ENCODE peak calls at places on chromosome 3, in eight cellular contexts. One of them, this sample, is unnamed. For H3K27me3 and H3K4me1, the result is how much of the 10 kb centered on the place peaks cover.

GRCh38 chr3:35946121-35946856 is 307.0 kb downstream of the ARPP21 start:
- DNase-seq in psoas muscle: no peak
- DNase-seq in IMR-90: peak
- DNase-seq in CD8-positive, alpha-beta T cell: no peak
- DNase-seq in right cardiac atrium: no peak
- DNase-seq in NT2/D1: peak
- DNase-seq in upper lobe of left lung: no peak
- DNase-seq in cardiac muscle cell: peak
- DNase-seq in this sample: no peak

GRCh38 chr3:155393316-155393715 is 99.8 kb upstream of the STRIT1 start:
- DNase-seq in psoas muscle: no peak
- DNase-seq in IMR-90: no peak
- DNase-seq in CD8-positive, alpha-beta T cell: no peak
- DNase-seq in right cardiac atrium: no peak
- DNase-seq in NT2/D1: no peak
- DNase-seq in upper lobe of left lung: no peak
- DNase-seq in cardiac muscle cell: no peak
- DNase-seq in this sample: no peak

GRCh38 chr3:151226088-151226563 is 23.1 kb upstream of the GPR171 start:
- DNase-seq in psoas muscle: no peak
- DNase-seq in IMR-90: peak
- DNase-seq in CD8-positive, alpha-beta T cell: no peak
- DNase-seq in right cardiac atrium: no peak
- DNase-seq in NT2/D1: no peak
- DNase-seq in upper lobe of left lung: no peak
- DNase-seq in cardiac muscle cell: no peak
- DNase-seq in this sample: no peak

GRCh38 chr3:140563206-140563605 is 114.7 kb upstream of the TRIM42 start:
- DNase-seq in psoas muscle: no peak
- DNase-seq in IMR-90: no peak
- DNase-seq in CD8-positive, alpha-beta T cell: no peak
- DNase-seq in right cardiac atrium: no peak
- DNase-seq in NT2/D1: no peak
- DNase-seq in upper lobe of left lung: no peak
- DNase-seq in cardiac muscle cell: no peak
- DNase-seq in this sample: no peak

GRCh38 chr3:73530030-73530411 is 94.7 kb downstream of the PDZRN3 start:
- DNase-seq in psoas muscle: no peak
- DNase-seq in IMR-90: peak
- DNase-seq in CD8-positive, alpha-beta T cell: no peak
- DNase-seq in right cardiac atrium: no peak
- DNase-seq in NT2/D1: no peak
- DNase-seq in upper lobe of left lung: no peak
- DNase-seq in cardiac muscle cell: no peak
- DNase-seq in this sample: no peak

GRCh38 chr3:195867631-195868335 is 40.6 kb downstream of the TNK2 start:
- DNase-seq in psoas muscle: peak
- DNase-seq in IMR-90: no peak
- DNase-seq in CD8-positive, alpha-beta T cell: no peak
- DNase-seq in right cardiac atrium: no peak
- DNase-seq in NT2/D1: no peak
- DNase-seq in upper lobe of left lung: peak
- DNase-seq in cardiac muscle cell: no peak
- DNase-seq in this sample: no peak

GRCh38 chr3:99577160-99577559 is 61.2 kb upstream of the COL8A1 start:
- DNase-seq in psoas muscle: no peak
- DNase-seq in IMR-90: peak
- DNase-seq in CD8-positive, alpha-beta T cell: no peak
- DNase-seq in right cardiac atrium: no peak
- DNase-seq in NT2/D1: no peak
- DNase-seq in upper lobe of left lung: no peak
- DNase-seq in cardiac muscle cell: no peak
- DNase-seq in this sample: no peak

GRCh38 chr3:105715372-105715771 is 153.4 kb downstream of the CBLB start:
- DNase-seq in psoas muscle: no peak
- DNase-seq in IMR-90: peak
- DNase-seq in CD8-positive, alpha-beta T cell: no peak
- DNase-seq in right cardiac atrium: no peak
- DNase-seq in NT2/D1: no peak
- DNase-seq in upper lobe of left lung: no peak
- DNase-seq in cardiac muscle cell: no peak
- DNase-seq in this sample: no peak

GRCh38 chr3:189621948-189622603 is 9.1 kb upstream of the TP63 start:
- DNase-seq in psoas muscle: peak
- DNase-seq in IMR-90: no peak
- DNase-seq in CD8-positive, alpha-beta T cell: no peak
- DNase-seq in right cardiac atrium: no peak
- DNase-seq in NT2/D1: no peak
- DNase-seq in upper lobe of left lung: no peak
- DNase-seq in cardiac muscle cell: no peak
- DNase-seq in this sample: no peak

GRCh38 chr3:178602864-178603263 is 66.6 kb downstream of the KCNMB2 start:
- DNase-seq in psoas muscle: no peak
- DNase-seq in IMR-90: no peak
- DNase-seq in CD8-positive, alpha-beta T cell: no peak
- DNase-seq in right cardiac atrium: no peak
- DNase-seq in NT2/D1: no peak
- DNase-seq in upper lobe of left lung: no peak
- DNase-seq in cardiac muscle cell: no peak
- DNase-seq in this sample: no peak

GRCh38 chr3:178603735-178604134 is 67.5 kb downstream of the KCNMB2 start:
- DNase-seq in psoas muscle: no peak
- DNase-seq in IMR-90: no peak
- DNase-seq in CD8-positive, alpha-beta T cell: no peak
- DNase-seq in right cardiac atrium: no peak
- DNase-seq in NT2/D1: no peak
- DNase-seq in upper lobe of left lung: no peak
- DNase-seq in cardiac muscle cell: no peak
- DNase-seq in this sample: no peak
- H3K27me3 ChIP-seq in psoas muscle: under half
- H3K27me3 ChIP-seq in IMR-90: under half
- H3K27me3 ChIP-seq in CD8-positive, alpha-beta T cell: under half
- H3K27me3 ChIP-seq in right cardiac atrium: under half
- H3K27me3 ChIP-seq in NT2/D1: under half
- H3K27me3 ChIP-seq in upper lobe of left lung: under half
- H3K27me3 ChIP-seq in cardiac muscle cell: under half
- H3K27me3 ChIP-seq in this sample: under half

DNA sequence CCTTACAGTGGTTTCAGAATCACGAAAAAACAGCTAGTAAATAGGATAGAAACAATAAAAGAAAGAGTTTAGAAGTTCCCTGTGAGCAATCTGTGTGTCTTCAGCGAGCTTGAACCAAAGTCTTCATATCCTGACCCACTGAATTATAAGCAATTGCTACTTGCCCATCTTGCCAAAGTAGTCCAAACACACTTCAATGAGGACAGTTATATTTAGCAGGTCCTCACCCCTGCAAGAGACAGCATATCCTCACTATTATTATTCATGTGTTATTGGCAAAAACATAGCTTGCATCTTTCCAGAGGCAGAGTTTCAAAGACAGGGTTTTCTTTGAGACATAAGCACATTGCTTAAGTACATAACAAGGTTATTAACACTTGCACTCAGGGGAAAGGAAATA is 77.8 kb downstream of the FEZF2 start:
- DNase-seq in psoas muscle: no peak
- DNase-seq in IMR-90: no peak
- DNase-seq in CD8-positive, alpha-beta T cell: no peak
- DNase-seq in right cardiac atrium: no peak
- DNase-seq in NT2/D1: no peak
- DNase-seq in upper lobe of left lung: no peak
- DNase-seq in cardiac muscle cell: no peak
- DNase-seq in this sample: no peak
- H3K4me1 ChIP-seq in psoas muscle: under half
- H3K4me1 ChIP-seq in IMR-90: under half
- H3K4me1 ChIP-seq in CD8-positive, alpha-beta T cell: under half
- H3K4me1 ChIP-seq in right cardiac atrium: under half
- H3K4me1 ChIP-seq in NT2/D1: under half
- H3K4me1 ChIP-seq in upper lobe of left lung: under half
- H3K4me1 ChIP-seq in cardiac muscle cell: under half
- H3K4me1 ChIP-seq in this sample: under half

DNA sequence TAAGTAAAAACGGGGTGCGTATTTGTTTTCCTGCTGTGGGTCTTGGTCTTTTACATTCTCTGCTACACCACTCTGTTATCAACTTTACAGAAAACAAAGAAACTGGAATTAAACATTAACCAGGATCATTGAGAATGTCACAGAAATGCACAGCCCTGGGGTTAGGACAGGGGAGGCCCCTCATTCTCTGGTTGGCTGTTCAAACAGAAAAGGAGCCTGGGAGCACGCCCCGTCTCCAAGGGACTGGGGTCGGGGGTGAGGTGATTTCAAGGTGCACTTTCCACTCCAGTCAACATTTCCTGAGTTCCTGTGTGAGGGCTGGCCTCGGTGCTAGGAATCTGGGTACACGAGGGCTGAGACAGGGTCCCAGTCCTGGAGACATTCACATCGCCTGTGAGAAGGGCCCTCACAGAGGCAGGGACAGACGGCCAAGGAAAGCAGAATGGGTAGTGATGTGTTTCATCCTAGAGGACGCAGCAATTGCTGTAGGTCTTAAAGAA is 30.3 kb downstream of the CPN2 start:
- DNase-seq in psoas muscle: no peak
- DNase-seq in IMR-90: no peak
- DNase-seq in CD8-positive, alpha-beta T cell: no peak
- DNase-seq in right cardiac atrium: no peak
- DNase-seq in NT2/D1: no peak
- DNase-seq in upper lobe of left lung: no peak
- DNase-seq in cardiac muscle cell: no peak
- DNase-seq in this sample: no peak
- H3K27me3 ChIP-seq in psoas muscle: under half
- H3K27me3 ChIP-seq in IMR-90: under half
- H3K27me3 ChIP-seq in CD8-positive, alpha-beta T cell: under half
- H3K27me3 ChIP-seq in right cardiac atrium: under half
- H3K27me3 ChIP-seq in NT2/D1: under half
- H3K27me3 ChIP-seq in upper lobe of left lung: under half
- H3K27me3 ChIP-seq in cardiac muscle cell: under half
- H3K27me3 ChIP-seq in this sample: under half

GRCh38 chr3:154191520-154191919 is 70.3 kb downstream of the ARHGEF26 start:
- DNase-seq in psoas muscle: no peak
- DNase-seq in IMR-90: peak
- DNase-seq in CD8-positive, alpha-beta T cell: no peak
- DNase-seq in right cardiac atrium: no peak
- DNase-seq in NT2/D1: no peak
- DNase-seq in upper lobe of left lung: no peak
- DNase-seq in cardiac muscle cell: no peak
- DNase-seq in this sample: no peak
- H3K4me1 ChIP-seq in psoas muscle: under half
- H3K4me1 ChIP-seq in IMR-90: under half
- H3K4me1 ChIP-seq in CD8-positive, alpha-beta T cell: under half
- H3K4me1 ChIP-seq in right cardiac atrium: under half
- H3K4me1 ChIP-seq in NT2/D1: under half
- H3K4me1 ChIP-seq in upper lobe of left lung: under half
- H3K4me1 ChIP-seq in cardiac muscle cell: under half
- H3K4me1 ChIP-seq in this sample: under half